ENCODE peak calls at places on chromosomes 6 and 20, in ten cellular contexts. Y, N, G, T, U, R, A, E, S and H are unnamed samples.

GRCh38 chr6:161922631-161923119 is 648.8 kb upstream of the AGPAT4 start:
- DNase-seq in E (peak; percentile 65), T (no peak), G (no peak), N (peak; percentile 6), S (peak; percentile 14), R (no peak), U (peak; percentile 73), A (no peak), Y (no peak), H (no peak)

GRCh38 chr6:127342296-127342945 is 988 bp downstream of the ECHDC1 start:
- DNase-seq in A (no peak), U (peak; percentile 62), E (peak; percentile 54), R (no peak), N (no peak), S (peak; percentile 64), Y (no peak), G (no peak), T (no peak), H (no peak)

GRCh38 chr20:48932375-48932941 is 10.9 kb downstream of the ARFGEF2 start:
- DNase-seq in E (peak; percentile 44), A (no peak), T (no peak), Y (no peak), R (no peak), S (peak; percentile 87), G (no peak), N (no peak), U (no peak), H (no peak)

GRCh38 chr6:139533573-139534471 is 159.4 kb upstream of the CITED2 start:
- DNase-seq in R (no peak), Y (no peak), E (peak; percentile 83), U (peak; percentile 72), A (no peak), T (no peak), N (peak; percentile 48), G (peak; percentile 55), S (peak; percentile 83), H (peak; percentile 59)

GRCh38 chr6:68958327-68958726 is 323.2 kb downstream of the ADGRB3 start:
- DNase-seq in Y (no peak), A (no peak), E (no peak), U (no peak), N (no peak), T (no peak), G (no peak), R (no peak), S (no peak), H (no peak)

GRCh38 chr6:15924893-15925292 is 204.0 kb upstream of the MYLIP start:
- DNase-seq in T (no peak), S (no peak), G (no peak), Y (no peak), E (no peak), N (no peak), R (no peak), A (no peak), U (no peak), H (no peak)

GRCh38 chr6:90350689-90351554 is 54.3 kb upstream of the BACH2 start:
- DNase-seq in N (no peak), R (peak; percentile 50), T (no peak), S (no peak), A (no peak), Y (peak; percentile 40), E (peak; percentile 17), G (no peak), U (no peak), H (no peak)

GRCh38 chr6:41222513-41222912 is 5.6 kb upstream of the TREML4 start:
- DNase-seq in G (no peak), R (no peak), N (peak; percentile 45), U (no peak), T (no peak), S (no peak), E (no peak), Y (no peak), A (no peak), H (no peak)

GRCh38 chr20:53776858-53777257 is 183.2 kb upstream of the ZNF217 start:
- DNase-seq in R (no peak), T (no peak), G (no peak), E (no peak), N (no peak), U (no peak), S (no peak), Y (no peak), A (no peak), H (no peak)

GRCh38 chr20:53763707-53764415 is 170.2 kb upstream of the ZNF217 start:
- DNase-seq in E (peak; percentile 58), N (no peak), Y (no peak), A (no peak), G (peak; percentile 82), S (no peak), T (no peak), U (no peak), R (no peak), H (no peak)

GRCh38 chr6:30880563-30881252 is 3.6 kb upstream of the DDR1 start:
- DNase-seq in Y (no peak), S (no peak), T (peak; percentile 29), U (no peak), A (no peak), E (no peak), N (no peak), G (no peak), R (no peak), H (no peak)

GRCh38 chr20:57407541-57407956 is 16.4 kb downstream of the RBM38 start:
- DNase-seq in E (no peak), A (no peak), Y (no peak), G (no peak), T (no peak), S (no peak), R (no peak), U (no peak), N (no peak), H (no peak)

GRCh38 chr6:131250121-131250520 is 114.9 kb downstream of the AKAP7 start:
- DNase-seq in Y (no peak), G (peak; percentile 12), T (peak; percentile 37), N (peak; percentile 72), A (no peak), S (peak; percentile 47), E (peak; percentile 48), R (peak; percentile 4), U (peak; percentile 63), H (peak; percentile 11)

GRCh38 chr6:157468574-157468973 is 87.6 kb downstream of the ZDHHC14 start:
- DNase-seq in R (no peak), Y (no peak), A (no peak), E (no peak), S (no peak), U (no peak), N (no peak), T (no peak), G (no peak), H (no peak)

GRCh38 chr20:64101731-64102621 is 5.4 kb downstream of the NPBWR2 start:
- DNase-seq in S (no peak), Y (peak; percentile 62), R (peak; percentile 70), N (peak; percentile 40), A (peak; percentile 46), T (no peak), U (peak; percentile 52), E (no peak), G (no peak), H (no peak)

GRCh38 chr20:21302645-21303060 is 478 bp upstream of the XRN2 start:
- DNase-seq in G (no peak), R (no peak), U (no peak), A (no peak), N (no peak), Y (no peak), T (no peak), E (no peak), S (no peak), H (no peak)

GRCh38 chr6:157682856-157683481 is 140.1 kb upstream of the SNX9 start:
- DNase-seq in Y (no peak), N (no peak), T (no peak), S (peak; percentile 47), U (no peak), E (peak; percentile 59), R (no peak), G (no peak), A (no peak), H (peak; percentile 28)

GRCh38 chr6:153108320-153108719 is 22.8 kb downstream of the RGS17 start:
- DNase-seq in G (peak; percentile 23), E (no peak), N (no peak), R (no peak), S (peak; percentile 27), A (no peak), T (no peak), Y (no peak), U (peak; percentile 55), H (no peak)

GRCh38 chr6:3630258-3630828 is 121.2 kb downstream of the PXDC1 start:
- DNase-seq in G (no peak), A (no peak), N (peak; percentile 3), U (no peak), Y (no peak), R (no peak), T (no peak), E (no peak), S (no peak), H (no peak)

GRCh38 chr6:23841116-23841515 is 284.9 kb upstream of the NRSN1 start:
- DNase-seq in R (no peak), A (no peak), N (no peak), G (no peak), S (no peak), Y (no peak), E (no peak), U (no peak), T (no peak), H (no peak)

GRCh38 chr20:41509801-41510200 is 108.4 kb downstream of the CHD6 start:
- DNase-seq in S (peak; percentile 8), U (no peak), T (no peak), G (no peak), A (no peak), R (no peak), N (no peak), E (peak; percentile 69), Y (no peak), H (no peak)

GRCh38 chr6:139308936-139309603 is 17.3 kb upstream of the TXLNB start:
- DNase-seq in T (no peak), A (no peak), E (peak; percentile 85), Y (no peak), G (no peak), U (no peak), S (peak; percentile 62), R (no peak), N (no peak), H (peak; percentile 46)